ENCODE peak calls at places on chromosome 20, in five cellular contexts. F is HCT116, W is Panc1, R is SK-N-SH, Z is GM23338. S is an unnamed sample. For H3K4me1, the result is how much of the 10 kb centered on the place peaks cover.

GRCh38 chr20:20518263-20518662 is 150.4 kb downstream of the INSM1 start:
- DNase-seq in F (no peak), Z (no peak), W (no peak), R (no peak), S (no peak)

GRCh38 chr20:62587757-62588402 is 54.4 kb upstream of the SLCO4A1 start:
- DNase-seq in F (no peak), Z (peak), R (no peak), W (no peak), S (no peak)

GRCh38 chr20:50713677-50714101 is 17.7 kb upstream of the PARD6B start:
- DNase-seq in R (no peak), Z (peak), W (no peak), F (no peak), S (no peak)

GRCh38 chr20:8361008-8361652 is 229.1 kb downstream of the PLCB1 start:
- DNase-seq in Z (no peak), W (no peak), R (no peak), F (no peak), S (no peak)

GRCh38 chr20:11350126-11351005 is 567.3 kb upstream of the BTBD3 start:
- DNase-seq in F (no peak), Z (no peak), R (no peak), W (no peak), S (no peak)

GRCh38 chr20:36311854-36312723 is 6.0 kb downstream of the DLGAP4 start:
- DNase-seq in Z (no peak), R (no peak), F (no peak), W (no peak), S (peak)

GRCh38 chr20:42093041-42093440 is 474.9 kb upstream of the CHD6 start:
- DNase-seq in W (no peak), Z (no peak), F (no peak), R (no peak), S (no peak)

GRCh38 chr20:53447271-53447670 is 146.4 kb downstream of the ZNF217 start:
- DNase-seq in W (no peak), Z (no peak), F (no peak), R (no peak), S (no peak)

GRCh38 chr20:33866398-33867079 is 55.4 kb downstream of the CHMP4B start:
- DNase-seq in F (no peak), Z (peak), W (no peak), R (peak), S (no peak)

GRCh38 chr20:47931002-47931401 is 145.7 kb upstream of the SULF2 start:
- DNase-seq in F (no peak), R (no peak), W (no peak), Z (no peak), S (no peak)

GRCh38 chr20:60210779-60211617 is 252.8 kb downstream of the CDH26 start:
- DNase-seq in W (peak), Z (peak), F (peak), R (peak), S (peak)

GRCh38 chr20:46772901-46773300 is 63.5 kb downstream of the SLC2A10 start:
- DNase-seq in Z (peak), F (no peak), W (no peak), R (no peak), S (no peak)

GRCh38 chr20:54995553-54995952 is 520.2 kb downstream of the DOK5 start:
- DNase-seq in R (no peak), Z (no peak), W (no peak), F (no peak), S (no peak)

GRCh38 chr20:35319206-35320197 is 27.3 kb upstream of the FAM83C start:
- DNase-seq in Z (no peak), F (no peak), R (no peak), W (no peak), S (no peak)

GRCh38 chr20:22757424-22758189 is 173.2 kb upstream of the FOXA2 start:
- DNase-seq in W (no peak), R (no peak), Z (no peak), F (no peak), S (no peak)

GRCh38 chr20:3119044-3119443 is 34.5 kb upstream of the AVP start:
- DNase-seq in F (no peak), Z (no peak), W (no peak), R (no peak), S (no peak)

GRCh38 chr20:36540551-36541211 is 638 bp upstream of the MYL9 start:
- DNase-seq in F (no peak), Z (peak), W (no peak), R (no peak), S (peak)

GRCh38 chr20:38660429-38660828 is 58.8 kb downstream of the ARHGAP40 start:
- DNase-seq in F (no peak), Z (no peak), R (no peak), W (no peak), S (no peak)

GRCh38 chr20:43843096-43843964 is 71.3 kb upstream of the TOX2 start:
- DNase-seq in R (no peak), W (no peak), Z (no peak), F (no peak), S (no peak)

GRCh38 chr20:41166201-41167117 is 29.1 kb downstream of the PLCG1 start:
- DNase-seq in F (no peak), R (no peak), Z (no peak), W (no peak), S (peak)

GRCh38 chr20:10618611-10619245 is 55.1 kb downstream of the JAG1 start:
- DNase-seq in F (no peak), Z (peak), W (no peak), R (no peak), S (no peak)

GRCh38 chr20:54475334-54476287 is at the start of gene DOK5:
- DNase-seq in W (no peak), F (no peak), Z (peak), R (peak), S (no peak)

GRCh38 chr20:38766071-38766470 is 17.8 kb downstream of the ACTR5 start:
- DNase-seq in R (no peak), F (no peak), Z (no peak), W (no peak), S (no peak)

DNA sequence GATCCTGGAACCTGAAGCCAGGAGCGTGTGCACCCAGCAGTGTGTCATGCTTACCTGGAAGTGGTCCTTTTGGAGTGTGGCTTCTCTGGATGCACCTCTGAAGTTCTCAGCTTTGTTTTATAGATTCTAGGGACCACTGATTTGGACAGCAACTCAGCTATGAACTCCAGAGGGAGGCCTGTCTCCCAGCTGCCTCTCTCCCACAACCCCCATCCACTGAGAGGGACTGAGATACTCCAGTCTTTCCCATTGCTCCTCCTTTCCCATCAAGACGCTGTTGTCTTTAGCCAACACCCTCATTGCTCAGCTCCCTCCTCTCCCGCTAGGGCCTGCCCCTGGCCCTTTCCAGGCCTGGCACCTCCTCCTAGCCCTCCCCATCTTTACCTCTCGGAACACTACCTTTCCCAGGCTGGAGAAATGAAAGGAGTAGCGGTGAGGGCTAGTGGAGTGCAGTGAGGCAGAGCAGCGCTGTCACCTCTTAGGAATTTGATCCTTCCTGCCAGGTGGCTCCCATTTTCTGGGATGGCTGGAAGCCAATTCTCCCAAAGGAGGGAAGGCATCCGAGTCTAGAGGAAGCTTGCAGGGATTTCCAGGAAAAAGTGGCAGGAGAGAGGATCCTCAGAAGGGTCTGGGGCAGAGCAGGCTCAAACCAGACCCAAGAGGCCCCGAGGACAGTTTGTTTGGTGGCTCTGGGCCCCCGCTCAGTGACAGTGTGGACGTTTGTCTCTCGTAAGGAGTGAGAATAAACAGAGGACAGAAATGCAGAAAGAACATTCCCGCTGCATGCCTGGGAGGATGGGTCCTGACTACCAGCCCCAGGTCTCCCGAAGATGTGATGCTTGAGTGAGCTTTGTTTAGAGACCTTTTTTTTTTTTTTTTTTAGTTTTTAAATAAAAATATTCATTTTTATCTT is at the start of gene LRRN4:
- DNase-seq in W (no peak), F (peak), R (no peak), Z (peak), S (no peak)
- H3K4me1 ChIP-seq in W (under half), F (under half), R (under half), Z (under half), S (under half)

DNA sequence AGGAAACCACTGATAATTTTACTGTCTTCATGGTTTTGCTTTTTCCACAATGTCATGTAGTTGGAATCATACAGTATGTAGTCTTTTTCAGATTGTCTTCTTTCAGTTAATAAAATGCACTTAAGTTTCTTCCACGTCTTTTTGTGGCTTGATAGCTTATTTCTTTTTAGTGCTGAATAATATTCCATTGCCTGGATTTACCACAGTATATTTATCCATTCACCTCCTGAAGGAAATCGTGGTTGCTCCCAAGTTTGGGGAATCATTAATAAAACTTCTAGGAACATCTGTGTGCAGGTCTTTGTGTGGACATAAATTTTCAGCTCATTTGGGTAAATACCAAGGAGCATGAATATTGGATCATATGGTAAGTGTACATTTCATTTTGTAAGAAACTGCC is 38.8 kb upstream of the ZNFX1 start:
- DNase-seq in W (no peak), R (no peak), F (no peak), Z (no peak), S (no peak)
- TF ChIP-seq CTCF in W (no peak), R (no peak), F (no peak), Z (no peak), S (no peak)

GRCh38 chr20:57445298-57445697 is 54.1 kb downstream of the RBM38 start:
- DNase-seq in Z (no peak), R (no peak), W (no peak), F (no peak), S (no peak)
- TF ChIP-seq POLR2AphosphoS5 in Z (no peak), R (no peak), W (no peak), F (no peak), S (no peak)

GRCh38 chr20:24587384-24588046 is 118.1 kb downstream of the SYNDIG1 start:
- DNase-seq in Z (no peak), F (no peak), W (no peak), R (peak), S (no peak)

GRCh38 chr20:24588725-24589340 is 119.4 kb downstream of the SYNDIG1 start:
- DNase-seq in F (no peak), Z (no peak), W (no peak), R (peak), S (no peak)

GRCh38 chr20:24586523-24586840 is 117.1 kb downstream of the SYNDIG1 start:
- DNase-seq in Z (no peak), F (no peak), W (no peak), R (no peak), S (no peak)

GRCh38 chr20:24589381-24589780 is 120.0 kb downstream of the SYNDIG1 start:
- DNase-seq in R (peak), F (no peak), Z (no peak), W (no peak), S (no peak)

GRCh38 chr20:24588047-24588635 is 118.7 kb downstream of the SYNDIG1 start:
- DNase-seq in F (no peak), R (no peak), W (no peak), Z (no peak), S (no peak)
- H3K4me1 ChIP-seq in F (under half), R (under half), W (under half), Z (under half), S (under half)

GRCh38 chr20:57618091-57618765 is 2.0 kb downstream of the ZBP1 start:
- DNase-seq in W (no peak), Z (no peak), F (peak), R (no peak), S (peak)
- TF ChIP-seq CTCF in W (no peak), Z (no peak), F (no peak), R (no peak), S (no peak)

GRCh38 chr20:32231847-32232246 is 24.2 kb downstream of the POFUT1 start:
- DNase-seq in R (no peak), Z (no peak), W (no peak), F (no peak), S (no peak)
- TF ChIP-seq POLR2AphosphoS5 in R (no peak), Z (no peak), W (no peak), F (no peak), S (no peak)

DNA sequence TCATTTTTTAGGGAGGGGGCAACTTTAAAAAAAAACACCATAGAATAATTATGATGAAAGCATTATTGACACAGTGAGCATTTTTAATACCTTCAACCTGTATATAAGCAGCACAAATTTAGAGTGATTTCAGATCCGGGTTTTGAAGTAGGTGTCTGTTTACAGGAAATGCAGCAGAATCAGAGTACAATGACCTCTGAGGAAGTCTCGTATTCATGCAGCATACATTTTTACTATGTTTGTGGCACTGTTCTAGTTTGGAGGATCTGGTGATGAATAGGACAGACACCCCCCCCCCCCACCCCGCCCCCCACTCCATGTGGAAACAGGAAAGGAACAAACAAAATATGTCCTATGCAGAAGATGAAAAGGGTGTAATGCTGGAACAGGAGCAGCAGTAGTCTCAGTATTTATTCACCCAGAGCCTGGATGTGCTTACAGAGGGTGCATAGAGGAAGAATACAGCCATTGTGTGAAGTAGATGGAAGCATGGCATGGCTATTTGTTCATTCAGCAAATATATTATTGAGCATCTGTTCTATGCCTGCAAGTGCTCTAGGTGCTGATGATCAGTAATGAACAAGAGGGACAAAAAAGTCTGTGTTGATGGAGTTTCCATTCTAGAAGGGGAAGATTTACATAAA is 19.7 kb downstream of the VAPB start:
- DNase-seq in W (no peak), Z (no peak), R (no peak), F (no peak), S (no peak)
- H3K4me1 ChIP-seq in W (under half), Z (under half), R (under half), F (under half), S (half or more)

DNA sequence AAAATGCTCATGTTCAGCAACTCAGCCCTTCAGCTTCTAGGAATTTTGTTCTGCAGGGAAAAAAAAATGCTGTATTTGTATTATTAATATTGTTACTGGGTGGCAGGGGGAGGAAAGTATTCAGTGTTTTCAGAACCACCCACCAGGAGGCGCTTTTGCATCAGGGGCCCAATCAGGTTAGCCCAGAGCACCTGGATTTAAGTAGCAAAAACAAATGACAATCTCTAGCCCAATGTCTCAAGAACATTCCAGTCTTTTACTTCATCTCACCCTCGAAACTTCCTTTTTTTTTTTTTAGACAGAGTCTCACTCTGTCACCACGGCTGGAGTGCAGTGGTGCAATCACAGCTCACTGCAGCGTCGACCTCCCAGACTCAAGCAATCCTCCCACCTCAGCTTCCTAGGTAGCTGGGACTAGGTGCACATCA is 635 bp upstream of the C20orf203 start:
- DNase-seq in W (peak), F (peak), Z (peak), R (peak), S (no peak)
- TF ChIP-seq CTCF in W (peak), F (peak), Z (peak), R (peak), S (peak)

S was measured in spleen.